ENCODE peak calls at places on chromosomes 13 and 19, in six cellular contexts. E, H, T, K, Y and C are unnamed samples.

GRCh38 chr13:50410921-50411712 is 395.9 kb downstream of the KCNRG start:
- DNase-seq in T (no peak), E (peak), Y (no peak), H (peak), K (no peak), C (peak)

GRCh38 chr19:24048261-24048660 is 38.7 kb upstream of the ZNF254 start:
- DNase-seq in Y (no peak), H (no peak), K (no peak), E (no peak), T (no peak), C (no peak)

GRCh38 chr13:71610876-71611275 is 256.1 kb downstream of the DACH1 start:
- DNase-seq in E (no peak), H (no peak), K (no peak), T (no peak), Y (no peak), C (no peak)

GRCh38 chr13:51453959-51454703 is 1.3 kb upstream of the INTS6 start:
- DNase-seq in T (peak), H (peak), K (peak), Y (peak), E (no peak), C (peak)

GRCh38 chr13:110057052-110057451 is 249.9 kb downstream of the COL4A1 start:
- DNase-seq in H (no peak), K (no peak), E (no peak), T (no peak), Y (no peak), C (no peak)

GRCh38 chr19:38557205-38557799 is 60.5 kb downstream of the MAP4K1 start:
- DNase-seq in K (peak), E (no peak), Y (peak), T (no peak), H (no peak), C (peak)

GRCh38 chr19:58035863-58036262 is 2.0 kb downstream of the ZSCAN1 start:
- DNase-seq in H (no peak), K (no peak), T (no peak), Y (no peak), E (no peak), C (no peak)

GRCh38 chr13:105908581-105908980 is 626.9 kb downstream of the EFNB2 start:
- DNase-seq in E (no peak), Y (peak), T (no peak), H (no peak), K (no peak), C (no peak)

GRCh38 chr13:107534548-107534947 is 680.8 kb downstream of the LIG4 start:
- DNase-seq in Y (no peak), T (no peak), E (peak), K (no peak), H (peak), C (no peak)

GRCh38 chr19:29329460-29330134 is 116.6 kb upstream of the UQCRFS1 start:
- DNase-seq in H (no peak), K (no peak), E (no peak), Y (no peak), T (no peak), C (peak)

GRCh38 chr13:32142115-32142514 is 110.5 kb downstream of the FRY start:
- DNase-seq in K (no peak), H (no peak), T (no peak), E (no peak), Y (no peak), C (no peak)

GRCh38 chr13:38535271-38535670 is 151.6 kb upstream of the FREM2 start:
- DNase-seq in E (no peak), Y (no peak), K (no peak), H (no peak), T (no peak), C (no peak)

GRCh38 chr19:1873524-1874473 is 10.4 kb upstream of the KLF16 start:
- DNase-seq in H (no peak), T (peak), K (no peak), E (no peak), Y (no peak), C (peak)

GRCh38 chr19:10612515-10613119 is 12.7 kb upstream of the SLC44A2 start:
- DNase-seq in Y (no peak), E (no peak), K (peak), T (peak), H (no peak), C (no peak)

GRCh38 chr13:87798536-87798935 is 127.4 kb downstream of the SLITRK5 start:
- DNase-seq in Y (no peak), E (no peak), T (no peak), H (no peak), K (no peak), C (no peak)

GRCh38 chr13:110281736-110282135 is 25.2 kb downstream of the COL4A1 start:
- DNase-seq in K (no peak), E (no peak), T (no peak), H (no peak), Y (no peak), C (no peak)

GRCh38 chr19:55314396-55314795 is 10.7 kb downstream of the TMEM150B start:
- DNase-seq in Y (no peak), E (no peak), K (no peak), H (no peak), T (no peak), C (peak)

GRCh38 chr13:98954313-98954712 is 23.6 kb downstream of the DOCK9 start:
- DNase-seq in K (no peak), E (no peak), H (no peak), Y (no peak), T (no peak), C (no peak)

GRCh38 chr13:83738407-83738806 is 143.9 kb downstream of the SLITRK1 start:
- DNase-seq in T (no peak), K (no peak), Y (no peak), E (no peak), H (no peak), C (no peak)

GRCh38 chr19:37691881-37692504 is 27.6 kb downstream of the ZNF607 start:
- DNase-seq in E (peak), T (peak), K (peak), Y (peak), H (peak), C (peak)

GRCh38 chr13:52393572-52394357 is 12.2 kb downstream of the THSD1 start:
- DNase-seq in K (no peak), E (no peak), Y (no peak), H (no peak), T (no peak), C (no peak)

GRCh38 chr13:51557875-51558604 is 26.2 kb upstream of the WDFY2 start:
- DNase-seq in E (peak), K (no peak), Y (no peak), H (peak), T (no peak), C (no peak)

GRCh38 chr19:48853483-48853882 is 14.9 kb downstream of the PLEKHA4 start:
- DNase-seq in T (no peak), H (no peak), Y (no peak), E (no peak), K (no peak), C (no peak)